ENCODE peak calls at places on chromosome 5, in eight cellular contexts. Q is thyroid gland; R is stomach; L is psoas muscle; D is H9; A is effector memory CD4-positive, alpha-beta T cell; O is astrocyte; N is A549. T is an unnamed sample.

GRCh38 chr5:154956712-154957111 is 15.8 kb downstream of the MRPL22 start:
- DNase-seq in Q (no peak), R (no peak), L (no peak), D (no peak), A (no peak), O (no peak), N (no peak), T (no peak)

GRCh38 chr5:148864113-148864841 is 37.9 kb downstream of the ADRB2 start:
- DNase-seq in Q (no peak), R (no peak), L (no peak), D (no peak), A (no peak), O (no peak), N (no peak), T (no peak)

GRCh38 chr5:119706049-119706448 is 76.7 kb downstream of the FAM170A start:
- DNase-seq in Q (no peak), R (no peak), L (no peak), D (no peak), A (no peak), O (no peak), N (no peak), T (no peak)

GRCh38 chr5:963310-963672 is 45.3 kb upstream of the NKD2 start:
- DNase-seq in Q (no peak), R (no peak), L (no peak), D (no peak), A (no peak), O (no peak), N (no peak), T (no peak)

GRCh38 chr5:118692811-118693342 is 295.5 kb downstream of the DTWD2 start:
- DNase-seq in Q (no peak), R (no peak), L (no peak), D (peak; percentile 52), A (no peak), O (no peak), N (no peak), T (peak; percentile 5)

GRCh38 chr5:98905857-98906688 is 22.7 kb downstream of the CHD1 start:
- DNase-seq in Q (no peak), R (no peak), L (no peak), D (no peak), A (no peak), O (peak; percentile 16), N (no peak), T (no peak)

GRCh38 chr5:15500326-15500958 is 462 bp downstream of the FBXL7 start:
- DNase-seq in Q (peak; percentile 23), R (peak; percentile 26), L (peak; percentile 75), D (peak; percentile 46), A (no peak), O (peak; percentile 31), N (peak; percentile 3), T (peak; percentile 19)

GRCh38 chr5:12615141-12615820 is 711.0 kb upstream of the CTNND2 start:
- DNase-seq in Q (no peak), R (no peak), L (no peak), D (no peak), A (no peak), O (peak; percentile 37), N (no peak), T (no peak)

DNA sequence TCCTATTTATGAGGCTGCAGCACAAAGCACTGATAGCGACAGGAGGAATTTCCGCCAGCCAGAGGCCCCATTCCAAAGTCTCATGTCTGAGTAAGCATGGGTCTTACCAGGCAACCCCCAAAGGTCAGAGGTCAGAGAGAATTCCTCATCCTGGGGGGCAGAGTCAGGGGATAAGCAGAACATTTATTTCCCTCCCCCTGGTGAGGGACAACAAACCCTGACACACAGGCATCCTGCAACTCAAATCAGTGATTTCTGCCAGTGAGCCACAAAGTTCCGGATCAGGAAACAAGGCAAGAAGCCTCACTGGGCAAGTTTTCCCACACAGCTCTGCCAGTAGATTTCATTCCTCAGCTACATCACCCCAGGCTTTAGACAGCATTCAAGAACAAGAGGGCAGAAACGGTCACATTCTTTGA is 37.0 kb downstream of the ADAMTS12 start:
- DNase-seq in Q (no peak), R (no peak), L (no peak), D (no peak), A (no peak), O (peak; percentile 88), N (no peak), T (no peak)
- H3K27ac ChIP-seq in Q (no peak overlapping the region), R (no peak overlapping the region), L (no peak overlapping the region), D (no peak overlapping the region), A (no peak overlapping the region), O (peak overlapping the region; percentile 79), N (no peak overlapping the region), T (no peak overlapping the region)

GRCh38 chr5:142120247-142120935 is 11.8 kb downstream of the NDFIP1 start:
- DNase-seq in Q (no peak), R (no peak), L (no peak), D (no peak), A (no peak), O (no peak), N (no peak), T (no peak)

GRCh38 chr5:142118421-142118686 is 9.8 kb downstream of the NDFIP1 start:
- DNase-seq in Q (no peak), R (no peak), L (no peak), D (no peak), A (no peak), O (no peak), N (no peak), T (no peak)

GRCh38 chr5:142115937-142116614 is 7.5 kb downstream of the NDFIP1 start:
- DNase-seq in Q (no peak), R (no peak), L (peak; percentile 29), D (no peak), A (no peak), O (peak; percentile 57), N (no peak), T (no peak)

GRCh38 chr5:142119051-142119625 is 10.6 kb downstream of the NDFIP1 start:
- DNase-seq in Q (no peak), R (no peak), L (no peak), D (no peak), A (no peak), O (no peak), N (no peak), T (no peak)

DNA sequence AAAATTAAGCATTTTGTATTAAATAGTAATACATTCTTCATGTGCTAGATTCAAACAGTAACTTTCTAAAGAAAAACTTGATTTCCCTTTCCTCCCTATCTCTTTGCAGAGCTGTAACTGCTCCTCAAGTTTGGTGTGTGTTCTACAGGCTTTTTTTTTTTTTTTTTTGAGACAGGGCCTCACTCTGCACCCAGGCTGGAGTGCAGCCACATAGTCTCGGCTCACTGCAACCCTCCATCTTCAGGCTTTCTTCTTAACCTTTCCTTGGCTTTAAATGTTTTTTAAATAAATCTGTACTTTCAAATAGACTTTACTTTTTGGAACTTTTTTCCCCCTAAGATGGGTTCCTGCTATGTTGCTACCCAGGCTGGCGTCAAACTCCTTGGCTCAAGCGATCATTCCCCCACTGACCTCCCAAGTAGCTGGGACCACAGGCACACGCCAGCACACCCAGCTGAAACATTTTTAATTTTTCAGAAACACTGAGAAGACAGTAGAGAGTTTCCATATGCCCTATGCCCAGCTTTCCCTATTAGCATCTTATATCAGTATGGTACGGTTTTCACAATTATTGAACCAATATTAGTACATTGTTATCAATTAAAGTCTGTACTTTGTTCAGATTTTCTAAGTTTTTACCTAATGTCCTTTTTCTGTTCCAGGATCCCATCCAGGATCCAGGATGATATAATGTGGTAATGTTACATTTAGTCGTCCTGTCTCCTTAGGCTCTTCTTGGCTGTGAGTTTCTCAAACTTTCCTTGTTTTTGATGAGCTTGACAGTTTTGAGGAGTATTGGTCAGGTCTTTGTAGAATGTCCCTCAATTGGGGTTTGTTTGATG is 9.2 kb downstream of the NDFIP1 start:
- DNase-seq in Q (peak; percentile 36), R (no peak), L (no peak), D (no peak), A (no peak), O (no peak), N (no peak), T (no peak)
- H3K4me1 ChIP-seq in Q (peaks cover 5% of the 10 kb centered on the region), R (peaks cover 21% of the 10 kb centered on the region), L (peaks cover 61% of the 10 kb centered on the region), D (peaks cover 2% of the 10 kb centered on the region), A (peaks cover 32% of the 10 kb centered on the region), O (no peaks in the 10 kb centered on the region), N (peaks cover 11% of the 10 kb centered on the region), T (no peaks in the 10 kb centered on the region)

GRCh38 chr5:63125862-63126261 is 547.2 kb downstream of the LRRC70 start:
- DNase-seq in Q (no peak), R (no peak), L (no peak), D (no peak), A (no peak), O (peak; percentile 66), N (peak; percentile 28), T (no peak)

GRCh38 chr5:63125392-63125791 is 546.8 kb downstream of the LRRC70 start:
- DNase-seq in Q (no peak), R (no peak), L (no peak), D (no peak), A (no peak), O (no peak), N (no peak), T (no peak)

GRCh38 chr5:63127054-63127453 is 548.4 kb downstream of the LRRC70 start:
- DNase-seq in Q (no peak), R (no peak), L (no peak), D (no peak), A (no peak), O (peak; percentile 76), N (no peak), T (no peak)

GRCh38 chr5:63121471-63121870 is 542.9 kb downstream of the LRRC70 start:
- DNase-seq in Q (no peak), R (no peak), L (no peak), D (no peak), A (no peak), O (peak; percentile 6), N (no peak), T (no peak)
- H3K27ac ChIP-seq in Q (no peak overlapping the region), R (no peak overlapping the region), L (no peak overlapping the region), D (no peak overlapping the region), A (no peak overlapping the region), O (no peak overlapping the region), N (no peak overlapping the region), T (no peak overlapping the region)

GRCh38 chr5:65876970-65877369 is 49.4 kb upstream of the ERBIN start:
- DNase-seq in Q (no peak), R (no peak), L (no peak), D (no peak), A (no peak), O (no peak), N (no peak), T (no peak)

GRCh38 chr5:65871182-65871581 is 55.2 kb upstream of the ERBIN start:
- DNase-seq in Q (no peak), R (no peak), L (no peak), D (no peak), A (no peak), O (peak; percentile 87), N (no peak), T (no peak)

GRCh38 chr5:65876496-65876895 is 49.9 kb upstream of the ERBIN start:
- DNase-seq in Q (no peak), R (no peak), L (no peak), D (no peak), A (no peak), O (no peak), N (no peak), T (no peak)

GRCh38 chr5:65874241-65874640 is 52.1 kb upstream of the ERBIN start:
- DNase-seq in Q (no peak), R (no peak), L (no peak), D (no peak), A (no peak), O (peak; percentile 65), N (no peak), T (no peak)

DNA sequence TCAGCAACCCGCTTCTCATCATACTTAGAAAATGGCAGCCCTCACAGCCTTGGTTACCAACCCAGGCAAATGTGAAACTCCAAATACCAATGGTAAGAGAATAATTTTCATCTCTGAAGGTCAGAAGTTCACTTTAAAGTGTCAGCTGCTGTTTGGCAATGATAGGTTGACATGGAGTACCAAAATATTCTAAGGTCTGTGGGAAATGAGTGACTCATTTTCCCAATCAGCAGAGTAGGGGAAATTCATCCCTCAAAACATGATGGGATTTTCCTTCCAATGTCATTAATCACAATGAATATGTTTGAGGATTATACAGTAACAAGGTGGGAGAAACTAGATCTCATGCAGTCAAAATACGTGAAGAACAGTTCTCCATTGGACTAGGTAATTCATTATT is 53.2 kb upstream of the ERBIN start:
- DNase-seq in Q (no peak), R (no peak), L (no peak), D (no peak), A (no peak), O (peak; percentile 79), N (no peak), T (no peak)
- H3K4me1 ChIP-seq in Q (no peaks in the 10 kb centered on the region), R (no peaks in the 10 kb centered on the region), L (peaks cover 8% of the 10 kb centered on the region), D (no peaks in the 10 kb centered on the region), A (no peaks in the 10 kb centered on the region), O (peaks cover 12% of the 10 kb centered on the region), N (peaks cover 16% of the 10 kb centered on the region), T (no peaks in the 10 kb centered on the region)

T was measured in prostate gland.